ENCODE peak calls at places on chromosomes 1 and 21, in nine cellular contexts. V, P, N, T, F, W, A, O and X are unnamed samples.

GRCh38 chr1:89758127-89758526 is 62.7 kb upstream of the LRRC8D start:
- DNase-seq in V (no peak), P (no peak), N (no peak), T (no peak), F (no peak), W (no peak), A (no peak), O (no peak), X (no peak)

GRCh38 chr1:226661965-226662364 is 77.1 kb downstream of the ITPKB start:
- DNase-seq in V (no peak), P (peak; percentile 12), N (no peak), T (no peak), F (peak; percentile 31), W (no peak), A (peak; percentile 22), O (no peak), X (no peak)

GRCh38 chr1:84089470-84090261 is 54.4 kb upstream of the PRKACB start:
- DNase-seq in V (peak; percentile 38), P (peak; percentile 65), N (no peak), T (no peak), F (no peak), W (no peak), A (peak; percentile 30), O (no peak), X (no peak)

GRCh38 chr1:224697888-224698450 is 81.9 kb downstream of the CNIH3 start:
- DNase-seq in V (no peak), P (no peak), N (no peak), T (no peak), F (no peak), W (no peak), A (peak; percentile 30), O (no peak), X (no peak)

GRCh38 chr1:234696148-234696576 is 86.2 kb upstream of the IRF2BP2 start:
- DNase-seq in V (no peak), P (no peak), N (no peak), T (no peak), F (no peak), W (no peak), A (no peak), O (no peak), X (no peak)

GRCh38 chr1:86245566-86246190 is 89.1 kb upstream of the COL24A1 start:
- DNase-seq in V (no peak), P (no peak), N (no peak), T (no peak), F (no peak), W (no peak), A (no peak), O (no peak), X (no peak)

GRCh38 chr1:32989160-32989894 is 24.7 kb upstream of the RNF19B start:
- DNase-seq in V (peak; percentile 98), P (peak; percentile 89), N (peak; percentile 97), T (no peak), F (no peak), W (no peak), A (peak; percentile 97), O (peak; percentile 78), X (peak; percentile 71)

GRCh38 chr1:958823-959729 is at the start of gene NOC2L:
- DNase-seq in V (peak; percentile 90), P (peak; percentile 82), N (peak; percentile 42), T (peak; percentile 93), F (peak; percentile 95), W (peak; percentile 35), A (peak; percentile 85), O (peak; percentile 97), X (peak; percentile 95)

GRCh38 chr1:200895801-200896570 is 1.3 kb downstream of the INAVA start:
- DNase-seq in V (no peak), P (no peak), N (no peak), T (no peak), F (no peak), W (no peak), A (no peak), O (no peak), X (no peak)

GRCh38 chr1:153678519-153679336 is at the start of gene NPR1:
- DNase-seq in V (no peak), P (no peak), N (no peak), T (no peak), F (peak; percentile 49), W (no peak), A (peak; percentile 27), O (peak; percentile 67), X (peak; percentile 46)

GRCh38 chr21:45073301-45074047 is 906 bp upstream of the ADARB1 start:
- DNase-seq in V (no peak), P (no peak), N (no peak), T (peak; percentile 25), F (no peak), W (peak; percentile 86), A (peak; percentile 15), O (peak; percentile 47), X (peak; percentile 24)

GRCh38 chr1:227225715-227226346 is 92.5 kb downstream of the CDC42BPA start:
- DNase-seq in V (peak; percentile 72), P (peak; percentile 83), N (no peak), T (no peak), F (no peak), W (no peak), A (peak; percentile 47), O (no peak), X (no peak)

GRCh38 chr1:114116086-114116485 is 37.6 kb downstream of the SYT6 start:
- DNase-seq in V (no peak), P (no peak), N (no peak), T (no peak), F (no peak), W (no peak), A (no peak), O (no peak), X (no peak)

DNA sequence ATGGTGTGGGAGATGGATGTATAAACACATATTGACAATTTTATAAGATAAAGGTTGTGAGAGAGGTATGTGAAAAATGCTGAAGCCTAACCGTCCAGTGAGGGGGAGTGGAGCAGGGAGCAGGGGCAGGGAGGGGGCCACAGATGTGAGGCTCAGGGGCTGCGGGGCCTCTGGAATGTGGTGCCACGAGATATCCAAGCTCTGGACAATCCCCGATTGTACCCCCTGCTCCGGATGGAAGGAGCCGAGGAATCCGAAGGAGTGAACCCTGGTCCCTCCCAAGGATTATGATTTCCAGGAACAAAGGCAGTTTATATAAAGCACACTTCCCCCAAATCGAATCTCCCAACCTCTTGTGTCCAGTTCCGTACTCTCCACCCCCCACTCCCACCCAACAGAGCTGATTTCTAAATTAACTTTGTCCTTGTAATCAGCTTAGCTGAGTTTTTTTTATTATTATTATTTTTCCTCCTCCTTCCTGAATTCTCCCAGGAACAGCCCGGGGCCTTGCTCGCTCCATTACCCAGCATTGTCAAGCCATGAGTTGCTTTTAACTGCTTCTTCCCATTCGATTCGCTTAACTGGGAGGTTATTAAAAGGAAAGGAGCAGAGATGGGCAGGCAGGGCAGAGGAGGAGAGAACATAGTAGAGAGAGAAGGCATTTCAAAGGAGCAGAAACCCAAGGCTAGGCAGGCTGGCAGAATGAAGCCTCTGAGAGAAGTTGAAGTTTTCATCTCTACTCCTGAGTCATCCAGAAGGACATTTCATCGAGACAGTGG is 9.4 kb downstream of the KIRREL1 start:
- DNase-seq in V (peak; percentile 51), P (peak; percentile 82), N (no peak), T (no peak), F (no peak), W (no peak), A (no peak), O (no peak), X (no peak)
- TF ChIP-seq CTCF in V (no peak), P (no peak), N (no peak), T (no peak), F (no peak), W (no peak), A (no peak), O (no peak), X (no peak)

DNA sequence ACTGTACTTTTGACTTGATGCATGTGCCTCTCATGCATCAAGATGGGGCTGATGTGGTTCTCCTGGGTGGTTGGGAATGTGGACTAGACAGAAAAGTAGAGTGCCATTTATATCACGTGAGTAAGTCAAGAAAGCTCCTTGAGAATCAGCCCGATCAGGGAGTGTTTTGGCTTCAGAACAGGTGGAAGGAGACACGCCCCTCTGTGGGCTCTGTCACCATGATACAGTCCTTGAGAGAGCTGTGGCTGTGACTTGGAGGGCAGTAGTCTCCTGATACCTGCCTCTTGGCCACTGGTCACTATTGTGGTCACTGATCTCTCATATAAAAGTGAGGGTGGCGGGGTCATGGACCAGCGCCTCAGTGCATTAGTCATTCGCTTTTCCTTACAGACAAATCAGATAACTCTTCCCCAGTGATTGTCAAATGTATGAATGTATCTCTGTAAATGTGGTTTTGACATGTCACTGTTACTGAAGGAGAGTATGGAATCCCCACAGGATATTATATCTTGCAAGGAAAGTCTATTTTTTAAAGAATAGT is 8.9 kb upstream of the C4BPB start:
- DNase-seq in V (no peak), P (no peak), N (no peak), T (no peak), F (no peak), W (no peak), A (no peak), O (no peak), X (no peak)
- TF ChIP-seq CTCF in V (no peak), P (no peak), N (no peak), T (no peak), F (no peak), W (no peak), A (no peak), O (no peak), X (no peak)

DNA sequence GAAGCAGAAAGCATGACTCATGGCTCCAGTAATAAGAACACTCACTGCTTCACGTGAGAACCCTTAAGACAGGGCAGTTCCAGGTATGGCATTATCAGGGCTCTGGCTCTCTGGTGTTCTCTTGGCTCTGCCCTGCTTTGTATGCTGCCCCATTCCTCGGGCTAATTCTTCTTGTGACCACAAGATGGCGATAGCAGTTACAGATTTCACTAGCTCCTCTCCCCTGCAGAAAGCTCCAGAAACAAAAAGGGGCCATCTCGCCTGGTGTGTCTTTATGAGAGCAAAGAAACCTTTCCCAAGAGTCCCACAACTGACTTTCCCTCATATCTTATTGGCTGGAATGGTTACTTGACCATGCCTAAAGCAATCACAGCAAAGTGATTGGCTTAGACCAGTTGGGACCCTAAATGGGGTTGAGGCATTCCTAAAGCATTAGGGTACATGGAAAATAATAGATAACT is 60.1 kb downstream of the F3 start:
- DNase-seq in V (peak; percentile 70), P (peak; percentile 57), N (peak; percentile 46), T (peak; percentile 34), F (peak; percentile 52), W (no peak), A (peak; percentile 71), O (peak; percentile 61), X (peak; percentile 37)
- TF ChIP-seq CTCF in V (peak; percentile 89), P (peak; percentile 91), N (peak; percentile 88), T (peak; percentile 83), F (peak; percentile 78), W (peak; percentile 78), A (peak; percentile 94), O (peak; percentile 84), X (peak; percentile 75)

DNA sequence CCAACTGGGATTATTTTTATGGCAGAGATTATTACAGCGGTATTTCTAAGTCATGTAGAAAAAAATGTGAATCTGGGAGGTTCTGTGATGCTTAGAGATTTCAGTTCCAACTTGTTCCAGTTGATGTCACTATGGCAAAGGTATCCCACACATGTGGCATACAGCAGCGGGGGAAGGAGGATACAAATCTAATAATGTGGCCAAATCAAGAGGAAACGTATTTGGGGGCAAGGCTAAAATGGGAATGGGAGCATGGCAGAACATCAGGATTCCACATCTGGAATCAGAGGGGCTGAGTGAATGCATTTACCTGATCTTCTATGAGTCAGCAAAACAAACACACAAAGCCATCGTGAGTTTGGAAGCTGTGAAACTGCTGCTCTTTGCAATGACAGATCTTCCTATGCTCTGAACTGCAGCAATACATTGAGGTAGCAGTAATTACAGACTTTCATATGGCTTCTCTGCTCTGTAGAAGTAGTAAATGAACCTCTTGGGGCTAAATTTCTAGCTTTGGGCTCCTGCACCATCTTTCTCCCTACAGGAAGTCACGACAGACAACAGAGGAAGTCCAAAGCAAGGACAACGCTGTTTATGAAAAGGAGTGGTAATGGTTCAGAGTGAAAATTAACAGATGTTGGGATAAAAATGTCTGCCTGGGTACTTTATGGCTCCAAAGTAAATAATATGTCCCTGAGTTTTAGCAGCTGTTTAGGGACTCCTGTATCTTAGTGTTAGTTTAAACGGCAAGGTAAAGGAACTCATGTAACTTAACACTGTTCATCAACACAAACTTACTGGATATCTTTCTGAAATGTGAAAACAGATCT is 55.6 kb downstream of the GABPA start:
- DNase-seq in V (peak; percentile 44), P (peak; percentile 34), N (peak; percentile 16), T (no peak), F (no peak), W (peak; percentile 10), A (peak; percentile 26), O (no peak), X (peak; percentile 23)
- TF ChIP-seq CTCF in V (peak; percentile 50), P (peak; percentile 56), N (peak; percentile 58), T (peak; percentile 59), F (peak; percentile 15), W (peak; percentile 64), A (peak; percentile 53), O (peak; percentile 27), X (peak; percentile 60)